ENCODE peak calls at places on chromosomes 1 and 21, in eight cellular contexts. H, Q, G, Y, V, B, L and T are unnamed samples.

GRCh38 chr21:45906859-45907258 is 74.7 kb upstream of the COL6A1 start:
- DNase-seq in H (no peak), Q (no peak), G (no peak), Y (no peak), V (no peak), B (no peak), L (no peak), T (no peak)

GRCh38 chr1:29453502-29454240 is 217.3 kb downstream of the PTPRU start:
- DNase-seq in H (no peak), Q (no peak), G (no peak), Y (peak), V (no peak), B (peak), L (no peak), T (no peak)

GRCh38 chr1:86504130-86504479 is 35.4 kb downstream of the CLCA1 start:
- DNase-seq in H (peak), Q (peak), G (no peak), Y (no peak), V (no peak), B (peak), L (no peak), T (no peak)

GRCh38 chr1:73771396-73771795 is 426.6 kb downstream of the LRRIQ3 start:
- DNase-seq in H (no peak), Q (no peak), G (no peak), Y (no peak), V (no peak), B (no peak), L (no peak), T (no peak)

GRCh38 chr1:28811766-28812668 is at the start of gene OPRD1:
- DNase-seq in H (no peak), Q (no peak), G (no peak), Y (no peak), V (no peak), B (peak), L (no peak), T (no peak)

GRCh38 chr21:41582866-41583265 is 74.9 kb upstream of the TMPRSS2 start:
- DNase-seq in H (no peak), Q (no peak), G (peak), Y (no peak), V (no peak), B (no peak), L (no peak), T (no peak)

GRCh38 chr1:225945564-225945963 is 4.5 kb upstream of the LEFTY2 start:
- DNase-seq in H (no peak), Q (no peak), G (no peak), Y (peak), V (no peak), B (peak), L (no peak), T (no peak)

GRCh38 chr21:42232176-42232825 is 13.4 kb downstream of the ABCG1 start:
- DNase-seq in H (no peak), Q (no peak), G (no peak), Y (no peak), V (no peak), B (no peak), L (no peak), T (no peak)

GRCh38 chr1:26160527-26161407 is 1.9 kb downstream of the FAM110D start:
- DNase-seq in H (no peak), Q (peak), G (no peak), Y (no peak), V (no peak), B (peak), L (no peak), T (no peak)

GRCh38 chr1:209648366-209648765 is 3.9 kb downstream of the LAMB3 start:
- DNase-seq in H (no peak), Q (no peak), G (no peak), Y (no peak), V (no peak), B (no peak), L (no peak), T (no peak)

GRCh38 chr1:7613106-7613850 is 157.8 kb upstream of the VAMP3 start:
- DNase-seq in H (no peak), Q (no peak), G (no peak), Y (no peak), V (peak), B (no peak), L (no peak), T (no peak)

GRCh38 chr1:218521414-218522169 is 176.5 kb downstream of the TGFB2 start:
- DNase-seq in H (no peak), Q (peak), G (no peak), Y (peak), V (no peak), B (peak), L (peak), T (no peak)

GRCh38 chr1:230317823-230318819 is 108.0 kb downstream of the PGBD5 start:
- DNase-seq in H (no peak), Q (no peak), G (no peak), Y (peak), V (no peak), B (no peak), L (no peak), T (no peak)

GRCh38 chr1:30160999-30161689 is 562.2 kb downstream of the MATN1 start:
- DNase-seq in H (no peak), Q (no peak), G (no peak), Y (no peak), V (no peak), B (no peak), L (no peak), T (no peak)

GRCh38 chr1:95098196-95098595 is 19.0 kb upstream of the TLCD4 start:
- DNase-seq in H (no peak), Q (no peak), G (no peak), Y (peak), V (no peak), B (no peak), L (no peak), T (no peak)

GRCh38 chr1:165289556-165289955 is 67.0 kb downstream of the LMX1A start:
- DNase-seq in H (no peak), Q (no peak), G (no peak), Y (no peak), V (no peak), B (no peak), L (no peak), T (no peak)

GRCh38 chr1:61386323-61386722 is 304.0 kb downstream of the NFIA start:
- DNase-seq in H (no peak), Q (no peak), G (no peak), Y (no peak), V (no peak), B (no peak), L (no peak), T (no peak)

GRCh38 chr1:93275634-93276295 is 69.9 kb upstream of the DR1 start:
- DNase-seq in H (no peak), Q (no peak), G (no peak), Y (no peak), V (no peak), B (peak), L (no peak), T (no peak)

DNA sequence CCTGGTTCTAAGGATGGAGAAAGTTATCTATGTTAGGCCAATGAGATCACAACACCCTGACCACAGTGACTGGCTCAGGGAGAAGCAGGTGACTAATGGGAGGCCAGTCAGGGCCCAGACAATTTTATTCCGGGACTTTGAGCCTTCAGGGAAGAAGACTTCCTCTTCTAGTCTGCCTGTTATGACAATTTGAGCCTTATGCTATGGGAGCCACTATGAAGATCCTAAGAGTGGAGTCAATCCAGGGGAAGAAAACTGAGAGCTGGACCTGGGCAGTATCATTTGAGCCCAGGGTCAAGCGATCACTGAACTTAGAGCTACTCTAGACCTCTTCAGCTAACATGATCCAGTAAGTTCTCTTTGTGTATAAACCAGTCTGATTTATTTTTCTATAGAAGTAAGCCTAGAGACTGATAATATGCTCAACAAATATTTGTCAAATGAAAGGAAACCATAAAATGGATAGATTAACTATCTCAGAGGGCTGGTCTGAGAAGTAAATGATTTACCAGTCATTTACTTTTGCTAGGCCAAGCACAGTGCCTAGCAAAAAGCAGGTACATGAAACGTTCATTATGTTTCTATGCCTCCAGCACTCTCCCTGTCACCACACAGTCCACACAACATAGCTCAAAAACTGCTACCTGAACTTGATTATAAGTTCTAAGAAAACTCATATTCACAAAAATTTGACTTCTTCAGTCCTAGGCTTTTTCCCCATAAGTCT is 4.2 kb upstream of the C1orf141 start:
- DNase-seq in H (no peak), Q (no peak), G (no peak), Y (no peak), V (no peak), B (no peak), L (no peak), T (no peak)
- H3K4me3 ChIP-seq in H (no peak), Q (no peak), G (no peak), Y (no peak), V (no peak), B (no peak), L (no peak), T (no peak)

GRCh38 chr1:185368913-185369491 is 52.0 kb upstream of the IVNS1ABP start:
- DNase-seq in H (no peak), Q (no peak), G (no peak), Y (no peak), V (no peak), B (no peak), L (no peak), T (no peak)

GRCh38 chr1:185363205-185363604 is 46.2 kb upstream of the IVNS1ABP start:
- DNase-seq in H (no peak), Q (no peak), G (no peak), Y (no peak), V (no peak), B (no peak), L (no peak), T (no peak)

GRCh38 chr1:185368313-185368712 is 51.3 kb upstream of the IVNS1ABP start:
- DNase-seq in H (no peak), Q (no peak), G (no peak), Y (no peak), V (no peak), B (no peak), L (no peak), T (no peak)

GRCh38 chr1:185369786-185370185 is 52.7 kb upstream of the IVNS1ABP start:
- DNase-seq in H (no peak), Q (no peak), G (no peak), Y (no peak), V (no peak), B (no peak), L (no peak), T (no peak)

DNA sequence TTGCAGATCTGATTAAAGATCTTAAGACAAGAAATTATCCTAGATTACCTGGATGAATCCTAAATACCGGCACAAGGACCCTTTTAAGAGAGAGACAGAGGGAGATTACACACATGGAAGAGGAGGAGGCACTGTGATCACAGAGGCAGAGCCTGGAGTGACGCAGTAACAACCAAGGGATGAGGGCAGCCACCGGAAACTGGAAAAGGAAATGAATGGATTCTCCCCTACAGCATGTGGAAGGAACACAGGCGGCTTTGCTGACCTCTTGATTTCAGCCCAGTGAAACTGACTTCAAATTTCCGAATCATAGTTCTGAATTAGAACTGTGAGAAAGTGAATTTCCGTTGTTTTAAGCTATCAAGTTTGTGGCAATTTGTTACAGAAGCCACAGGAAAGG is 50.2 kb upstream of the IVNS1ABP start:
- DNase-seq in H (no peak), Q (peak), G (no peak), Y (peak), V (no peak), B (no peak), L (no peak), T (no peak)
- H3K27ac ChIP-seq in H (no peak), Q (no peak), G (no peak), Y (no peak), V (no peak), B (no peak), L (no peak), T (no peak)

GRCh38 chr21:43919283-43919682 is 54.3 kb downstream of the AGPAT3 start:
- DNase-seq in H (no peak), Q (no peak), G (no peak), Y (no peak), V (no peak), B (no peak), L (no peak), T (no peak)

GRCh38 chr21:43918385-43918947 is 53.4 kb downstream of the AGPAT3 start:
- DNase-seq in H (no peak), Q (no peak), G (no peak), Y (no peak), V (no peak), B (no peak), L (no peak), T (no peak)

GRCh38 chr21:43917515-43918384 is 52.7 kb downstream of the AGPAT3 start:
- DNase-seq in H (no peak), Q (no peak), G (no peak), Y (no peak), V (peak), B (no peak), L (no peak), T (no peak)

GRCh38 chr21:43916076-43916475 is 51.1 kb downstream of the AGPAT3 start:
- DNase-seq in H (no peak), Q (no peak), G (no peak), Y (no peak), V (no peak), B (no peak), L (no peak), T (no peak)

GRCh38 chr21:43916691-43917514 is 51.9 kb downstream of the AGPAT3 start:
- DNase-seq in H (no peak), Q (no peak), G (no peak), Y (peak), V (no peak), B (no peak), L (peak), T (no peak)
- H3K4me3 ChIP-seq in H (no peak), Q (peak), G (peak), Y (no peak), V (peak), B (no peak), L (peak), T (no peak)

GRCh38 chr1:56426587-56426986 is 152.8 kb downstream of the PLPP3 start:
- DNase-seq in H (no peak), Q (no peak), G (no peak), Y (no peak), V (no peak), B (no peak), L (no peak), T (no peak)

GRCh38 chr1:56429288-56429687 is 150.1 kb downstream of the PLPP3 start:
- DNase-seq in H (no peak), Q (no peak), G (no peak), Y (no peak), V (no peak), B (no peak), L (no peak), T (no peak)

GRCh38 chr1:56423716-56424115 is 155.6 kb downstream of the PLPP3 start:
- DNase-seq in H (no peak), Q (no peak), G (no peak), Y (no peak), V (no peak), B (no peak), L (no peak), T (no peak)

GRCh38 chr1:56425494-56425860 is 153.9 kb downstream of the PLPP3 start:
- DNase-seq in H (no peak), Q (no peak), G (no peak), Y (no peak), V (no peak), B (no peak), L (no peak), T (no peak)

GRCh38 chr1:56424744-56425493 is 154.4 kb downstream of the PLPP3 start:
- DNase-seq in H (no peak), Q (peak), G (no peak), Y (peak), V (no peak), B (no peak), L (no peak), T (peak)
- H3K27ac ChIP-seq in H (no peak), Q (peak), G (no peak), Y (no peak), V (no peak), B (no peak), L (no peak), T (no peak)

DNA sequence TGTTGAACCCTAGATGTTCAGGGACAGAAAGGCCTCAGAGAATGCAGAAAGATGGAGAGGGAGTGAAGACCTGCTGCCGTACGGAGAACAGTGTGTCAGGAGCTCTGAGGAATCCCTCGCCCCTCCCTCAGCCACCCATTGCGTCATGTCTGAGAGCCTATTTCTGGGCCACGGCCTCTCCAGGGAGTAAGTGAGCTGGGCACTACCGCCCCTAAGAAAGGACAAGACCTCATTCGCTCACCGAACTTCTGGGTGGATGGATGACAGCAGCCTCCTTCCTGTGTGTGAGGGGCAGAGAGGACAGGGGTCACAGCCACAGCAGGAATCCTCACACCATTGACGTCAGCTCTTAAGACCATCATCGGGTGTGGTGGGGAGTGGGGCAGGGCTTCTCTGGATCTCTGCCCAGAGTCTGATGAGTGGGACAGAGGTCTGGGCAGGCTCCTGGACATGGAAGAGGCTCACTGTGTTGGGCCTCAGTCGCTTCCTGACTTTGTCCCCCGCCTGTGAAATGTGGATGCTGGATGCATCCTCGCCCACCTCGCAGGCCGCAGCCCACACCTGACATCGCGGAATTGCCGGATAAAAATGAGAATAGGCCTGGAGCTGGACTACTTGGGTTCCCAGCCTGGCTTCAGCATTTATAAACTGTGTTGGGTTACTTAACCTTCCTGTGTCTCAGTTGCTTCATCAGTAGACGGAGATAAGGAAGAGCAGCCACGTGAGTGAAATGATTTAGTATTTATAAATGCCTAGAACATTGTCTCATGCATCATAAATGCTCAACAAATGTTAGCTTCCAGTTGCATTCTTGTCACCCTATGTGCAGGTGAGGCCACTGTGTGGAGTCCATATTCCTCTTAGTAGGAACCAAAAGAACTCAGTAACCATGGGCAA is 238.6 kb downstream of the TRABD2B start:
- DNase-seq in H (no peak), Q (no peak), G (no peak), Y (peak), V (no peak), B (no peak), L (no peak), T (peak)
- H3K4me3 ChIP-seq in H (no peak), Q (no peak), G (no peak), Y (no peak), V (no peak), B (no peak), L (no peak), T (peak)

GRCh38 chr1:119774746-119775495 is 6.2 kb upstream of the HMGCS2 start:
- DNase-seq in H (no peak), Q (no peak), G (no peak), Y (no peak), V (no peak), B (no peak), L (no peak), T (no peak)
- H3K27ac ChIP-seq in H (no peak), Q (no peak), G (no peak), Y (no peak), V (no peak), B (no peak), L (no peak), T (no peak)

GRCh38 chr1:44775930-44776748 is 799 bp downstream of the RPS8 start:
- DNase-seq in H (no peak), Q (no peak), G (no peak), Y (peak), V (peak), B (no peak), L (no peak), T (no peak)

GRCh38 chr1:44778705-44779576 is 3.6 kb downstream of the RPS8 start:
- DNase-seq in H (no peak), Q (no peak), G (no peak), Y (no peak), V (no peak), B (no peak), L (no peak), T (no peak)

GRCh38 chr1:44777547-44777946 is 2.2 kb downstream of the RPS8 start:
- DNase-seq in H (no peak), Q (no peak), G (no peak), Y (no peak), V (no peak), B (no peak), L (no peak), T (no peak)

GRCh38 chr1:44776749-44777068 is 1.4 kb downstream of the RPS8 start:
- DNase-seq in H (no peak), Q (no peak), G (no peak), Y (no peak), V (no peak), B (no peak), L (no peak), T (no peak)

GRCh38 chr1:44777969-44778635 is 2.8 kb downstream of the RPS8 start:
- DNase-seq in H (no peak), Q (no peak), G (no peak), Y (no peak), V (no peak), B (no peak), L (no peak), T (no peak)
- H3K4me3 ChIP-seq in H (no peak), Q (peak), G (no peak), Y (no peak), V (no peak), B (peak), L (no peak), T (no peak)